ENCODE peak calls at places on chromosomes 13 and 19, in five cellular contexts. Z is PC-9; X is activated CD4-positive, alpha-beta T cell treated with anti-CD3 and anti-CD28 coated beads, Interleukin-2, amount 50 U/mL, for 48 hours; O is stimulated activated CD8-positive, alpha-beta memory T cell treated with anti-CD3 and anti-CD28 coated beads, Interleukin-7, amount 100 ng/mL, for 24 hours; K is stimulated activated CD4-positive, alpha-beta T cell treated with anti-CD3 and anti-CD28 coated beads, Interleukin-1b, Interleukin-23, amount 100 ng/mL, for 4 hours. R is an unnamed sample.

GRCh38 chr19:29173896-29174295 is 39.1 kb downstream of the UQCRFS1 start:
- DNase-seq in Z (no peak), X (no peak), O (no peak), K (no peak), R (no peak)

GRCh38 chr13:40087021-40088002 is 431.9 kb downstream of the COG6 start:
- DNase-seq in Z (no peak), X (no peak), O (no peak), K (no peak), R (no peak)

GRCh38 chr19:40286674-40287421 is 1.7 kb upstream of the AKT2 start:
- DNase-seq in Z (no peak), X (no peak), O (no peak), K (no peak), R (no peak)

GRCh38 chr13:40789275-40790231 is at the start of gene SLC25A15:
- DNase-seq in Z (peak; percentile 66), X (peak; percentile 76), O (peak; percentile 40), K (peak; percentile 70), R (peak; percentile 89)

GRCh38 chr19:18280247-18281081 is 958 bp downstream of the JUND start:
- DNase-seq in Z (peak; percentile 72), X (peak; percentile 68), O (peak; percentile 38), K (peak; percentile 74), R (peak; percentile 73)

GRCh38 chr19:11684987-11685675 is 53.6 kb downstream of the ZNF823 start:
- DNase-seq in Z (no peak), X (no peak), O (no peak), K (no peak), R (no peak)

GRCh38 chr13:99057310-99057975 is 79.6 kb upstream of the DOCK9 start:
- DNase-seq in Z (peak; percentile 63), X (no peak), O (no peak), K (no peak), R (no peak)

GRCh38 chr19:51980116-51980736 is 6.4 kb downstream of the ZNF350 start:
- DNase-seq in Z (no peak), X (no peak), O (no peak), K (no peak), R (no peak)

GRCh38 chr19:35272122-35272715 is 3.5 kb downstream of the USF2 start:
- DNase-seq in Z (no peak), X (no peak), O (no peak), K (no peak), R (no peak)

GRCh38 chr13:79591493-79591892 is 110.5 kb downstream of the NDFIP2 start:
- DNase-seq in Z (no peak), X (no peak), O (no peak), K (no peak), R (no peak)

GRCh38 chr13:106599875-106600797 is 32.2 kb upstream of the ARGLU1 start:
- DNase-seq in Z (no peak), X (no peak), O (no peak), K (no peak), R (no peak)

GRCh38 chr19:14440049-14440448 is 6.9 kb downstream of the PKN1 start:
- DNase-seq in Z (no peak), X (peak; percentile 84), O (peak; percentile 64), K (peak; percentile 71), R (no peak)

GRCh38 chr13:102812616-102813287 is 13.8 kb downstream of the BIVM start:
- DNase-seq in Z (no peak), X (no peak), O (no peak), K (no peak), R (no peak)

GRCh38 chr19:48342841-48343540 is 17.6 kb downstream of the EMP3 start:
- DNase-seq in Z (peak; percentile 44), X (no peak), O (no peak), K (no peak), R (no peak)

GRCh38 chr19:32373614-32374295 is 28.3 kb downstream of the ZNF507 start:
- DNase-seq in Z (peak; percentile 99), X (no peak), O (no peak), K (no peak), R (peak; percentile 85)

GRCh38 chr19:6632002-6632621 is 37.8 kb downstream of the TNFSF14 start:
- DNase-seq in Z (peak; percentile 60), X (peak; percentile 75), O (peak; percentile 60), K (peak; percentile 43), R (peak; percentile 75)

GRCh38 chr13:23858586-23858985 is 30.6 kb downstream of the MIPEP start:
- DNase-seq in Z (no peak), X (no peak), O (no peak), K (no peak), R (no peak)

GRCh38 chr13:94181461-94182107 is 297.9 kb downstream of the DCT start:
- DNase-seq in Z (no peak), X (no peak), O (no peak), K (no peak), R (no peak)